ENCODE peak calls at places on chromosomes 3 and 15, in four cellular contexts. C is cardiac fibroblast, W is RWPE1, G is AG04449. U is an unnamed sample.
A peak's percentile ranks its signal among the peaks of the same experiment; 100 is the strongest.

GRCh38 chr3:69855436-69856162 is 116.3 kb downstream of the MITF start:
- DNase-seq in C (peak; percentile 57), W (no peak), G (no peak), U (no peak)

GRCh38 chr3:184339016-184339415 is 1.6 kb downstream of the FAM131A start:
- DNase-seq in C (no peak), W (no peak), G (no peak), U (no peak)

GRCh38 chr3:105365536-105366301 is 990 bp upstream of the ALCAM start:
- DNase-seq in C (peak; percentile 89), W (peak; percentile 63), G (no peak), U (no peak)

GRCh38 chr15:65857718-65858402 is 11.4 kb upstream of the RAB11A start:
- DNase-seq in C (no peak), W (no peak), G (no peak), U (no peak)

GRCh38 chr3:150409527-150410310 is 1.6 kb downstream of the TSC22D2 start:
- DNase-seq in C (peak; percentile 70), W (peak; percentile 36), G (no peak), U (peak; percentile 69)

GRCh38 chr15:77417642-77418041 is 2.3 kb downstream of the PEAK1 start:
- DNase-seq in C (peak; percentile 36), W (no peak), G (no peak), U (no peak)

GRCh38 chr3:188589056-188589455 is 435.1 kb downstream of the LPP start:
- DNase-seq in C (no peak), W (no peak), G (no peak), U (no peak)

GRCh38 chr3:87120221-87120620 is 106.9 kb upstream of the CHMP2B start:
- DNase-seq in C (no peak), W (no peak), G (no peak), U (no peak)

GRCh38 chr3:88133711-88134263 is 16.0 kb upstream of the C3orf38 start:
- DNase-seq in C (no peak), W (no peak), G (no peak), U (no peak)

GRCh38 chr3:138383715-138384114 is 35.3 kb downstream of the MRAS start:
- DNase-seq in C (no peak), W (no peak), G (no peak), U (no peak)
- TF ChIP-seq CTCF in C (no peak), W (no peak), G (no peak), U (no peak)

DNA sequence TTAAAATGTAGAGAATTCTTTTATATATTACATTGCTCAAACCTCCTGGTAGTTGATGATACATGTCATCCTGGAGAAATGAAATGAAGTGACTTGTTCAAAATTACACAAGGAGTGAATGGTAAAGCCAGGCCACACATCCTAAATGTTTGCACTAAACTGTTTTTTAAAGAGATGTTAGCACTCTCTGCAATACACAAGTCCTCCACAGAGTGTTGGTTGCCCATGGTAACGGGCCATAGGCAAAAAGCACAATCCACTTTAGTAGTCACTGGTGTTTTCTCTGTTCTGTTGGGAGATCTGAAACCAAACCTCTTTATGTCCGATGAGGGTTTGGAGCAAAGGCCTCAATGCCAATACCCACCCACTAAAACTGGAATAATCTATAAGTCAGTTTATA is 907.4 kb downstream of the NTRK3 start:
- DNase-seq in C (peak; percentile 27), W (no peak), G (no peak), U (no peak)
- TF ChIP-seq CTCF in C (no peak), W (no peak), G (no peak), U (no peak)

GRCh38 chr3:60395173-60395762 is 856.0 kb downstream of the FHIT start:
- DNase-seq in C (no peak), W (no peak), G (no peak), U (no peak)

GRCh38 chr3:60391292-60391691 is 860.0 kb downstream of the FHIT start:
- DNase-seq in C (no peak), W (no peak), G (no peak), U (no peak)

GRCh38 chr3:60393946-60394345 is 857.3 kb downstream of the FHIT start:
- DNase-seq in C (no peak), W (no peak), G (no peak), U (no peak)

DNA sequence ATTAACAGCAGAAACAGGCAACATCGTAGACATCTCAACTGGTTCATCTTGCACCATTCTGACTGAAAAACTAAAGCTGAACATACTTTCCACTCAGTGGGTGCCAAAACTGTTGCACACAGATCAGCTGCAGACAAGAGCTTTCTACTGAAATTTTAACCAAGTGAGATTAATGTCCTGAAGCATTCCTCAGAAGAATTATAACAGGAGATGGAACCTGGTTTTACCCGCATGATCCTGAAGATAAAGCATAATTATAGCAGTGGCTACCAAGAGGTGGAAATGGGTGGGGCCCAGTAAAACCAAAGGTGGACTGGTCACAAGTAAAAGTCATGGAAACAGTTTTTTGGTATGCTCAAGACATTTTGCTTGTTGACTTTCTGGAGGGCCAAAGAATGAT is 858.8 kb downstream of the FHIT start:
- DNase-seq in C (no peak), W (no peak), G (no peak), U (no peak)
- TF ChIP-seq CTCF in C (no peak), W (no peak), G (no peak), U (no peak)

GRCh38 chr15:81813215-81813614 is 232.6 kb downstream of the MEX3B start:
- DNase-seq in C (no peak), W (peak; percentile 26), G (no peak), U (no peak)
- TF ChIP-seq CTCF in C (no peak), W (peak; percentile 16), G (peak; percentile 19), U (no peak)

GRCh38 chr3:100260081-100260684 is 609 bp upstream of the TBC1D23 start:
- DNase-seq in C (peak; percentile 73), W (no peak), G (no peak), U (no peak)
- TF ChIP-seq CTCF in C (peak; percentile 19), W (no peak), G (no peak), U (no peak)

GRCh38 chr3:129611812-129612349 is 5.4 kb upstream of the PLXND1 start:
- DNase-seq in C (peak; percentile 87), W (no peak), G (no peak), U (no peak)
- TF ChIP-seq CTCF in C (no peak), W (no peak), G (no peak), U (no peak)

U was measured in activated B cell treated with CpG ODN at 0.5 μM for 24 hours.